ENCODE peak calls at places on chromosomes 2 and 18, in ten cellular contexts. K is aorta, A is bronchial epithelial cell, Q is cardiac fibroblast, M is T-helper 1 cell, H is D341Med, U is hepatic stellate cell, G is transverse colon, C is ecto neural progenitor cell, T is adipocyte. X is an unnamed sample.
A peak's percentile ranks its signal among the peaks of the same experiment; 100 is the strongest.

GRCh38 chr18:13232971-13233565 is 14.5 kb downstream of the LDLRAD4 start:
- DNase-seq in K (no peak), A (no peak), Q (no peak), M (no peak), H (no peak), U (no peak), G (no peak), C (no peak), T (no peak), X (no peak)

GRCh38 chr2:240392948-240393830 is 42.3 kb upstream of the GPC1 start:
- DNase-seq in K (peak; percentile 64), A (no peak), Q (no peak), M (peak; percentile 3), H (no peak), U (no peak), G (no peak), C (no peak), T (no peak), X (no peak)

GRCh38 chr2:10075101-10075500 is 5.1 kb downstream of the CYS1 start:
- DNase-seq in K (no peak), A (no peak), Q (no peak), M (no peak), H (no peak), U (no peak), G (no peak), C (no peak), T (no peak), X (no peak)

GRCh38 chr2:101272045-101272784 is 19.5 kb downstream of the CNOT11 start:
- DNase-seq in K (no peak), A (no peak), Q (no peak), M (no peak), H (no peak), U (no peak), G (no peak), C (no peak), T (no peak), X (no peak)

GRCh38 chr2:25672500-25673169 is 742 bp downstream of the DTNB start:
- DNase-seq in K (peak; percentile 84), A (no peak), Q (peak; percentile 34), M (peak; percentile 37), H (peak; percentile 82), U (peak; percentile 38), G (peak; percentile 65), C (peak; percentile 79), T (peak; percentile 63), X (peak; percentile 39)

GRCh38 chr2:219483451-219484342 is 15.0 kb upstream of the GMPPA start:
- DNase-seq in K (no peak), A (no peak), Q (no peak), M (no peak), H (no peak), U (no peak), G (no peak), C (no peak), T (no peak), X (no peak)

GRCh38 chr2:205198130-205198505 is 484.2 kb upstream of the NRP2 start:
- DNase-seq in K (no peak), A (no peak), Q (peak; percentile 95), M (no peak), H (no peak), U (peak; percentile 24), G (no peak), C (no peak), T (peak; percentile 74), X (peak; percentile 90)

GRCh38 chr2:117293012-117293411 is 521.5 kb upstream of the DDX18 start:
- DNase-seq in K (no peak), A (no peak), Q (no peak), M (no peak), H (no peak), U (no peak), G (no peak), C (no peak), T (no peak), X (no peak)

GRCh38 chr2:113370030-113370429 is 67.5 kb upstream of the ZNG1B start:
- DNase-seq in K (no peak), A (no peak), Q (no peak), M (no peak), H (no peak), U (no peak), G (no peak), C (no peak), T (no peak), X (no peak)

GRCh38 chr2:105194022-105194681 is 47.4 kb upstream of the GPR45 start:
- DNase-seq in K (no peak), A (no peak), Q (no peak), M (no peak), H (no peak), U (no peak), G (no peak), C (no peak), T (no peak), X (no peak)

GRCh38 chr2:105792561-105792960 is 47.8 kb downstream of the NCK2 start:
- DNase-seq in K (peak; percentile 54), A (no peak), Q (no peak), M (no peak), H (no peak), U (no peak), G (no peak), C (no peak), T (no peak), X (no peak)

GRCh38 chr2:150876201-150877085 is 385.2 kb downstream of the RBM43 start:
- DNase-seq in K (no peak), A (no peak), Q (peak; percentile 15), M (no peak), H (no peak), U (no peak), G (no peak), C (no peak), T (peak; percentile 33), X (peak; percentile 23)

GRCh38 chr2:127003028-127003800 is 103.7 kb downstream of the BIN1 start:
- DNase-seq in K (no peak), A (no peak), Q (no peak), M (no peak), H (no peak), U (no peak), G (peak; percentile 29), C (no peak), T (no peak), X (no peak)

GRCh38 chr2:234258562-234259141 is 208.2 kb downstream of the SPP2 start:
- DNase-seq in K (no peak), A (peak; percentile 85), Q (peak; percentile 87), M (no peak), H (no peak), U (peak; percentile 65), G (no peak), C (no peak), T (no peak), X (no peak)

GRCh38 chr18:75173125-75173432 is 35.9 kb downstream of the PTGR3 start:
- DNase-seq in K (no peak), A (no peak), Q (peak; percentile 3), M (no peak), H (no peak), U (no peak), G (no peak), C (no peak), T (no peak), X (peak; percentile 13)

GRCh38 chr18:45447364-45448265 is 167.7 kb upstream of the SLC14A2 start:
- DNase-seq in K (no peak), A (no peak), Q (no peak), M (no peak), H (no peak), U (no peak), G (no peak), C (no peak), T (no peak), X (no peak)

GRCh38 chr2:10072656-10073480 is 7.3 kb downstream of the CYS1 start:
- DNase-seq in K (peak; percentile 89), A (peak; percentile 77), Q (peak; percentile 90), M (peak; percentile 50), H (peak; percentile 89), U (peak; percentile 90), G (peak; percentile 83), C (peak; percentile 88), T (peak; percentile 92), X (peak; percentile 85)

GRCh38 chr2:29295843-29296242 is 180.6 kb downstream of the CLIP4 start:
- DNase-seq in K (no peak), A (peak; percentile 31), Q (peak; percentile 47), M (no peak), H (peak; percentile 74), U (peak; percentile 36), G (no peak), C (no peak), T (peak; percentile 52), X (peak; percentile 17)

GRCh38 chr2:206201075-206201848 is 41.6 kb downstream of the EEF1B2 start:
- DNase-seq in K (no peak), A (peak; percentile 35), Q (no peak), M (no peak), H (no peak), U (no peak), G (no peak), C (no peak), T (no peak), X (no peak)

GRCh38 chr2:200787351-200788128 is 24.2 kb upstream of the BZW1 start:
- DNase-seq in K (no peak), A (peak; percentile 98), Q (peak; percentile 99), M (no peak), H (no peak), U (peak; percentile 54), G (no peak), C (no peak), T (peak; percentile 85), X (peak; percentile 95)

GRCh38 chr2:39368846-39369245 is 68.2 kb downstream of the MAP4K3 start:
- DNase-seq in K (no peak), A (no peak), Q (no peak), M (no peak), H (no peak), U (no peak), G (no peak), C (no peak), T (no peak), X (no peak)

GRCh38 chr2:108968619-108969018 is 20.4 kb downstream of the EDAR start:
- DNase-seq in K (no peak), A (peak; percentile 71), Q (no peak), M (no peak), H (no peak), U (no peak), G (peak; percentile 69), C (no peak), T (no peak), X (no peak)

GRCh38 chr18:79637921-79638855 is 41.4 kb upstream of the CTDP1 start:
- DNase-seq in K (no peak), A (no peak), Q (no peak), M (no peak), H (peak; percentile 36), U (no peak), G (no peak), C (peak; percentile 41), T (no peak), X (no peak)

GRCh38 chr2:209525834-209526281 is 102.0 kb downstream of the MAP2 start:
- DNase-seq in K (no peak), A (peak; percentile 69), Q (peak; percentile 95), M (no peak), H (no peak), U (peak; percentile 7), G (no peak), C (no peak), T (peak; percentile 85), X (peak; percentile 94)

GRCh38 chr18:55699233-55699765 is 111.3 kb upstream of the TCF4 start:
- DNase-seq in K (no peak), A (no peak), Q (peak; percentile 5), M (no peak), H (no peak), U (no peak), G (no peak), C (no peak), T (peak; percentile 7), X (no peak)

GRCh38 chr2:197184959-197185586 is 125.5 kb downstream of the ANKRD44 start:
- DNase-seq in K (peak; percentile 92), A (peak; percentile 29), Q (peak; percentile 85), M (no peak), H (no peak), U (no peak), G (no peak), C (no peak), T (peak; percentile 49), X (peak; percentile 9)

GRCh38 chr2:33395660-33396249 is 80.7 kb upstream of the RASGRP3 start:
- DNase-seq in K (no peak), A (peak; percentile 56), Q (peak; percentile 82), M (no peak), H (no peak), U (peak; percentile 19), G (peak; percentile 57), C (no peak), T (peak; percentile 71), X (peak; percentile 72)

GRCh38 chr2:47455411-47455810 is 52.5 kb downstream of the MSH2 start:
- DNase-seq in K (no peak), A (no peak), Q (no peak), M (no peak), H (no peak), U (no peak), G (no peak), C (no peak), T (no peak), X (no peak)

X was measured in EH.